ENCODE peak calls at places on chromosomes 3 and 15, in four cellular contexts. A is cardiac fibroblast, K is AG10803, T is heart right ventricle. R is an unnamed sample.

GRCh38 chr15:82571722-82572222 is 31.5 kb upstream of the RPS17 start:
- DNase-seq in K (peak; percentile 77), A (peak; percentile 75), T (peak; percentile 64), R (peak; percentile 80)

GRCh38 chr15:39904115-39904514 is 16.0 kb downstream of the GPR176 start:
- DNase-seq in K (no peak), T (no peak), A (no peak), R (no peak)

GRCh38 chr15:33160581-33161165 is 33.8 kb downstream of the FMN1 start:
- DNase-seq in T (peak; percentile 31), K (no peak), A (peak; percentile 13), R (no peak)

GRCh38 chr3:45125550-45126026 is 20.6 kb downstream of the CDCP1 start:
- DNase-seq in A (no peak), T (peak; percentile 29), K (no peak), R (no peak)

GRCh38 chr3:38131621-38132369 is 5.1 kb downstream of the ACAA1 start:
- DNase-seq in T (no peak), A (peak; percentile 56), K (peak; percentile 20), R (peak; percentile 19)

GRCh38 chr3:114659109-114660081 is 365.6 kb downstream of the TIGIT start:
- DNase-seq in K (peak; percentile 39), A (peak; percentile 18), T (peak; percentile 28), R (no peak)

GRCh38 chr3:194423317-194423716 is 24.3 kb upstream of the GP5 start:
- DNase-seq in K (no peak), A (no peak), T (peak; percentile 20), R (no peak)

GRCh38 chr15:52805351-52806283 is 15.5 kb upstream of the ONECUT1 start:
- DNase-seq in T (no peak), K (no peak), A (no peak), R (no peak)

GRCh38 chr15:44489464-44489863 is 47.5 kb upstream of the EIF3J start:
- DNase-seq in T (no peak), K (peak; percentile 69), A (peak; percentile 60), R (no peak)

GRCh38 chr15:89377842-89378698 is 43.4 kb upstream of the POLG start:
- DNase-seq in T (no peak), K (no peak), A (no peak), R (no peak)
- H3K4me3 ChIP-seq in T (peak overlapping the region; percentile 49), K (no peak overlapping the region), A (no peak overlapping the region), R (peak overlapping the region; percentile 50)

GRCh38 chr3:197559662-197560061 is 3.9 kb upstream of the BDH1 start:
- DNase-seq in A (no peak), K (no peak), T (no peak), R (no peak)

GRCh38 chr3:197558000-197558399 is 2.2 kb upstream of the BDH1 start:
- DNase-seq in A (no peak), K (no peak), T (no peak), R (no peak)

GRCh38 chr3:197564097-197564843 is 8.5 kb upstream of the BDH1 start:
- DNase-seq in A (no peak), T (no peak), K (no peak), R (no peak)

GRCh38 chr3:197561926-197562325 is 6.2 kb upstream of the BDH1 start:
- DNase-seq in K (no peak), T (no peak), A (no peak), R (no peak)

GRCh38 chr3:197562398-197563251 is 6.9 kb upstream of the BDH1 start:
- DNase-seq in A (no peak), T (no peak), K (no peak), R (no peak)
- H3K4me3 ChIP-seq in A (no peak overlapping the region), T (no peak overlapping the region), K (no peak overlapping the region), R (no peak overlapping the region)

DNA sequence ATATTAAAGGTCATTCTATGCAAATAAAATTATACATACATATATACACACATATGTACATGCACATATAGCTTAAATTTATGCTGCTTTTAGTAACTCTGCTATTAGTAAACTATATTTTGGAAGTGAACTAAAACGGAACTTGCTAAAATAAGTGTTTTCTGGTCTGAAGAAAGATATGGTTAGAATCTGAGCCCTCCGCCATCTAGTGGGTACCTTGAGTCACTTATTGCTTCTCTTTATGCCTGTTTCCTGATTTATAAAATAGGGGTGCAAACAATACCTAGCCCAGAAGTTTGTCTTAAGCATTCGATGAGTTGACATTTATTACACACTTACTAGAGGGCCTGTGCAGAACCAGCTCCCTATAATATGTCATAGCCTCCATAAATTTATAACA is 255.7 kb downstream of the CNTN6 start:
- DNase-seq in A (no peak), T (no peak), K (no peak), R (no peak)
- H3K4me3 ChIP-seq in A (no peak overlapping the region), T (no peak overlapping the region), K (no peak overlapping the region), R (no peak overlapping the region)

GRCh38 chr15:73352082-73352481 is 16.7 kb downstream of the HCN4 start:
- DNase-seq in T (peak; percentile 65), A (peak; percentile 14), K (peak; percentile 27), R (no peak)
- H3K4me3 ChIP-seq in T (no peak overlapping the region), A (no peak overlapping the region), K (no peak overlapping the region), R (no peak overlapping the region)

GRCh38 chr3:143979813-143980212 is 8.2 kb downstream of the DIPK2A start:
- DNase-seq in A (no peak), T (no peak), K (peak; percentile 57), R (no peak)

GRCh38 chr3:143978263-143978631 is 6.6 kb downstream of the DIPK2A start:
- DNase-seq in K (no peak), A (no peak), T (no peak), R (no peak)

GRCh38 chr3:143975549-143976152 is 4.0 kb downstream of the DIPK2A start:
- DNase-seq in T (peak; percentile 12), A (peak; percentile 84), K (peak; percentile 65), R (no peak)

GRCh38 chr3:143979041-143979440 is 7.4 kb downstream of the DIPK2A start:
- DNase-seq in A (no peak), K (no peak), T (no peak), R (no peak)

GRCh38 chr3:143977326-143978262 is 6.0 kb downstream of the DIPK2A start:
- DNase-seq in T (no peak), K (peak; percentile 20), A (peak; percentile 63), R (no peak)
- H3K4me3 ChIP-seq in T (peak overlapping the region; percentile 6), K (no peak overlapping the region), A (no peak overlapping the region), R (peak overlapping the region; percentile 34)

GRCh38 chr3:146732325-146732724 is 127.2 kb upstream of the PLSCR5 start:
- DNase-seq in A (no peak), K (no peak), T (no peak), R (no peak)
- H3K4me3 ChIP-seq in A (no peak overlapping the region), K (no peak overlapping the region), T (no peak overlapping the region), R (no peak overlapping the region)

DNA sequence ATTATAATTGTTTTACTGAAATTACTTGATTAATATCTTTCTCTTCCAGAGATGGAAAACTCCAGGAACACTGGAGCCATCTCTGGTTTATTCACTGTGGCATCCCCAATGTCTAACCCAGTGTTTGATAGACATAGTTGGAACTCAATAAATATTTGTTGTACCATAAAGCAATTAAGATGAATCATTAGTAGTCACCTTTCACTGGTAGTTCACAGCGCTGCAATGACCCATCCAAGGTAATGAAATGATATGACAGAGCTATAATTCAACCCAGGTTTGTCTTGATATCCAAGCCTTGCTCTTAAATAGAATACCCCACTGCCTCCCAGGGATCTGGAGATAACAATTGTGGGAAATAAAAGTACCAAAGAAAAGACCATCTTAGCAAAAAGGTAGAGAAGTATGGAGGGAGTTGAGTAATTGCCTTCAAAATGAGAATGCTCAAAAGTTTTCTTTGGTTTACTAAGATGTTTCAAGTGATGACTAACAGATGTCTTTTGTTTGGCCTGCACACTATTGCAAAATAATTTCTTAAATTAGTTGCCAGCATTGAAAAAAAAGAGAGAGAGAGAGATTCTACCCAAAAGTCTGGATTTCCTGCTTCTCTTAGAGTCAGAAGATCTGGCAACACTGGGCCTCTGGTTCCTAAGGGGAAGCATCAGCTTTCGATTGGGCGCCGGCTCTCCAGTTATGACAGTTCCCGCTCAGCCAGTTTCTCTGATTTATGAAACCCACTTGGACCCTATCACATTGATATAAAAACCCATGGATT is 348.5 kb downstream of the ERC2 start:
- DNase-seq in K (peak; percentile 86), T (peak; percentile 13), A (peak; percentile 81), R (peak; percentile 56)
- H3K4me3 ChIP-seq in K (no peak overlapping the region), T (no peak overlapping the region), A (no peak overlapping the region), R (no peak overlapping the region)

GRCh38 chr3:9600597-9600996 is 47.0 kb upstream of the LHFPL4 start:
- DNase-seq in A (peak; percentile 35), K (no peak), T (peak; percentile 52), R (no peak)
- H3K4me3 ChIP-seq in A (no peak overlapping the region), K (no peak overlapping the region), T (peak overlapping the region; percentile 22), R (peak overlapping the region; percentile 37)

GRCh38 chr3:13045904-13046568 is 27.2 kb downstream of the IQSEC1 start:
- DNase-seq in K (no peak), T (peak; percentile 23), A (no peak), R (no peak)

GRCh38 chr3:13049400-13049799 is 23.8 kb downstream of the IQSEC1 start:
- DNase-seq in A (no peak), T (no peak), K (no peak), R (no peak)

GRCh38 chr3:13046569-13047279 is 26.5 kb downstream of the IQSEC1 start:
- DNase-seq in T (no peak), K (no peak), A (no peak), R (no peak)

GRCh38 chr3:13045245-13045903 is 27.9 kb downstream of the IQSEC1 start:
- DNase-seq in K (no peak), A (no peak), T (no peak), R (no peak)

GRCh38 chr3:13047296-13048165 is 25.7 kb downstream of the IQSEC1 start:
- DNase-seq in K (no peak), A (no peak), T (no peak), R (no peak)
- H3K4me3 ChIP-seq in K (no peak overlapping the region), A (no peak overlapping the region), T (no peak overlapping the region), R (no peak overlapping the region)

R was measured in tibial artery.